ENCODE peak calls at places on chromosomes 6 and 20, in six cellular contexts. T is lower lobe of right lung, S is fibroblast of the aortic adventitia, K is left ventricle myocardium inferior, W is fibroblast of mammary gland, Z is mucosa of descending colon. V is an unnamed sample.

GRCh38 chr6:170464524-170464979 is 88.6 kb downstream of the PSMB1 start:
- DNase-seq in S (no peak), W (no peak), T (no peak), K (no peak), Z (no peak), V (no peak)

GRCh38 chr20:57323034-57323433 is 6.6 kb upstream of the SPO11 start:
- DNase-seq in S (peak), W (peak), T (no peak), K (no peak), Z (peak), V (no peak)

GRCh38 chr6:110618591-110619267 is 142.3 kb upstream of the SLC22A16 start:
- DNase-seq in K (no peak), W (peak), S (peak), T (no peak), Z (no peak), V (no peak)

GRCh38 chr6:13303668-13304017 is 24.7 kb downstream of the TBC1D7 start:
- DNase-seq in W (peak), S (peak), K (peak), Z (peak), T (peak), V (no peak)

GRCh38 chr6:32622545-32623401 is 14.4 kb upstream of the HLA-DQA1 start:
- DNase-seq in W (peak), S (peak), T (peak), K (no peak), Z (no peak), V (no peak)

GRCh38 chr20:17502105-17502504 is 29.1 kb downstream of the BFSP1 start:
- DNase-seq in K (no peak), S (no peak), Z (no peak), W (no peak), T (no peak), V (no peak)

GRCh38 chr6:45495404-45496084 is 117.8 kb upstream of the SUPT3H start:
- DNase-seq in W (no peak), Z (no peak), T (no peak), S (no peak), K (no peak), V (no peak)

GRCh38 chr20:32535953-32536823 is 48.9 kb downstream of the NOL4L start:
- DNase-seq in K (peak), T (peak), Z (peak), W (no peak), S (no peak), V (no peak)

GRCh38 chr20:55540486-55540885 is 464.8 kb downstream of the CBLN4 start:
- DNase-seq in S (no peak), W (no peak), Z (no peak), T (no peak), K (no peak), V (no peak)

GRCh38 chr6:162538643-162539064 is 188.9 kb downstream of the PRKN start:
- DNase-seq in Z (no peak), S (no peak), T (no peak), K (peak), W (no peak), V (no peak)

GRCh38 chr6:141258516-141258915 is 874.2 kb upstream of the GJE1 start:
- DNase-seq in T (no peak), S (no peak), W (no peak), Z (no peak), K (no peak), V (no peak)

GRCh38 chr6:63787021-63787420 is 151.4 kb downstream of the PHF3 start:
- DNase-seq in W (peak), K (no peak), T (no peak), S (no peak), Z (no peak), V (no peak)

GRCh38 chr20:20199338-20200160 is 147.2 kb downstream of the CFAP61 start:
- DNase-seq in S (no peak), T (no peak), Z (no peak), K (no peak), W (no peak), V (no peak)

GRCh38 chr20:420721-421574 is 12.8 kb downstream of the RBCK1 start:
- DNase-seq in Z (peak), S (no peak), T (no peak), K (no peak), W (no peak), V (no peak)

GRCh38 chr6:163404825-163405265 is 9.7 kb upstream of the QKI start:
- DNase-seq in W (peak), S (no peak), K (no peak), Z (no peak), T (peak), V (no peak)

GRCh38 chr6:14867807-14868206 is 378.1 kb upstream of the JARID2 start:
- DNase-seq in Z (no peak), K (no peak), W (no peak), S (peak), T (no peak), V (no peak)

GRCh38 chr20:20003088-20003954 is 13.8 kb upstream of the NAA20 start:
- DNase-seq in S (peak), T (no peak), Z (no peak), K (no peak), W (peak), V (no peak)

GRCh38 chr6:131124341-131125071 is 10.8 kb upstream of the AKAP7 start:
- DNase-seq in K (no peak), Z (no peak), T (no peak), S (no peak), W (no peak), V (no peak)

GRCh38 chr20:63775096-63775978 is 35.8 kb downstream of the SLC2A4RG start:
- DNase-seq in K (no peak), Z (peak), W (peak), S (peak), T (no peak), V (no peak)

GRCh38 chr20:8132015-8132631 is at the start of gene PLCB1:
- DNase-seq in Z (peak), T (peak), S (peak), K (peak), W (peak), V (peak)

GRCh38 chr20:4813839-4814695 is 92.4 kb downstream of the PRND start:
- DNase-seq in Z (peak), W (no peak), S (no peak), T (no peak), K (no peak), V (peak)

GRCh38 chr20:17505664-17506517 is 25.3 kb downstream of the BFSP1 start:
- DNase-seq in T (peak), K (no peak), W (peak), Z (peak), S (peak), V (no peak)

GRCh38 chr6:97059473-97059872 is 134.9 kb downstream of the KLHL32 start:
- DNase-seq in S (peak), T (no peak), K (no peak), W (peak), Z (no peak), V (no peak)

GRCh38 chr6:157682856-157683481 is 140.1 kb upstream of the SNX9 start:
- DNase-seq in K (no peak), T (no peak), S (peak), W (peak), Z (no peak), V (no peak)

GRCh38 chr20:22801528-22801927 is 217.2 kb upstream of the FOXA2 start:
- DNase-seq in T (no peak), K (no peak), W (peak), S (peak), Z (no peak), V (no peak)

GRCh38 chr20:62352402-62353288 is 14.5 kb downstream of the LAMA5 start:
- DNase-seq in W (peak), K (peak), Z (no peak), T (no peak), S (no peak), V (no peak)

GRCh38 chr20:60057866-60058807 is 99.9 kb downstream of the CDH26 start:
- DNase-seq in Z (no peak), K (peak), S (no peak), W (peak), T (peak), V (no peak)

GRCh38 chr6:125153541-125154183 is at the start of gene TPD52L1:
- DNase-seq in T (peak), K (peak), Z (peak), S (peak), W (peak), V (peak)

GRCh38 chr6:85864453-85865401 is 222.0 kb upstream of the SYNCRIP start:
- DNase-seq in W (peak), K (no peak), S (peak), Z (no peak), T (no peak), V (no peak)

DNA sequence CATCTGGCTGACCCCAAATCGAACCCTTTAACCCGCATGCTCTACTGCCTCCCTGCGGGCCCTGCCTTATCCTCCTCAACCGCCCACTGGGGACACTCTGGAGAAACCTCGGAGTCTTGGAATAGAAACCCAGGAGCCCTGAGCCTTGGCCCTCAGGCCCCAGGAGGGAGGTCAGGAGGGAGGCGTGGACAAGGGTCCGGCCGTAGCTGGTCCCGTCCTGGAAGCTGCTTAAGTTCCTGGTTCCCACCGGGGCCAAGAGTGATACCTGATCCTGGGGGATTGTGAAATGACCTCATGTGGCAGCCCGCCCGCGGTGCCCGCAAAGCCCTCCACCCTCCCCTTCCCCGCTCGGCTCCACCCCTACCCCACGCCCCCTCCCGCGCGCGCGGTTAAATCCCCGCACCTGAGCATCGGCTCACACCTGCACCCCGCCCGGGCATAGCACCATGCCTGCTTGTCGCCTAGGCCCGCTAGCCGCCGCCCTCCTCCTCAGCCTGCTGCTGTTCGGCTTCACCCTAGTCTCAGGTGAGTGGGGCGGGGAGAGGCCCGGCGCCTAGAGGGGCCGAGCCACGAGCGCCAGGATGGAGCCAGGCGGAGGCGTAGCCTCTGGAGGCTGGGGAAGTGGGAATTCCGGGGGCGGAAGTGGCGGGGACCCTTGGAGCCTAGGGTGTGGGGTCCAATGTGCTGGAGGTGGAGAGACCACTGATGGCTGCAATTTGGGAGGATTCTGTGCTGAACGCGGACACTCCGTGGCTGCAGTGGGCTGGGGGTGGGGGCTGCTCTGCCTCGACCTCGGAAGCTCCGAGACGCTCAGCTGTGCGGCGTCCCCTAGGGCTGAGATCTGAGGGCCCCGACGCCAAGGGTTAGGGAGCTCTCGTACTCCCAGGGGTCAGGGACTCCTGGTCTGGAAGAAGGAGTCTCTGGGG is at the start of gene WFDC2:
- DNase-seq in W (no peak), S (no peak), K (no peak), Z (peak), T (peak), V (no peak)
- TF ChIP-seq CTCF in W (no peak), S (no peak), K (no peak), Z (no peak), T (no peak), V (no peak)

GRCh38 chr6:88263591-88263990 is 97.4 kb upstream of the CNR1 start:
- DNase-seq in W (peak), Z (no peak), T (no peak), S (no peak), K (no peak), V (no peak)
- TF ChIP-seq CTCF in W (no peak), Z (no peak), T (no peak), S (no peak), K (no peak), V (no peak)

DNA sequence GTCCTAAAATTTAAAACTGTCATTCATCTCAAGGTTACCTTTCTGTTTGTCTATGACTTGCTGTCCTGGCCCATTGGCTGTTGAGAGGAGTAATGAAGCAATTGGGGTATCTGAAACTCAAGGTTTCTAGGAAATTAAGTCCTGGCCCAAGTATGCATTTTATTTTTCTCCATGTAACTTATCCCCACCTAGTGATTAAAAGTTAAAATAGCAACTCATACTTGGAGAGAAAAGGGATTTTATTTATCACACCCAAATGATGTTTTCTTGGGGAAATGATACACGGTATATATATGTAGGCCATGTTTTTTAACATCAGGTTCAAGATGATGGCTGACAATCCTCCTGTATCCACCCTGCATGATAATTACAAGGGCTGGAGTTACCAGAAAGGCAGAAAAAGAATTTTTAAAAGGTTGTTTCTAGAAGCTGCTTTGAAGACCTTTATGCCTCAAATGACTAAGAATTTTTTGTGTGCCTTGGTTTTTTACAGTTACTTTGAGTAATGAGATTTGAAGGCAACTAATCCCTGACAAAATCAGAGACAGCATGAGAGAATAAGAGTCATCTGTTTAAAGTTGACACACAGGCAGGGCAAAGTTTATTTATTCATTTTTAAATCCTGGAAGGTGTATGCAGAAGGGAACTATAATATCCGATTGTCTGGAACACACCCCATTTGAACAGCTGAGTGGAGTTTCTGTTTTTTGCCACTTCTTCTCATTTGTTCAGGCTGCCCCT is 28.9 kb upstream of the C6orf58 start:
- DNase-seq in T (no peak), W (peak), Z (no peak), S (peak), K (no peak), V (no peak)
- TF ChIP-seq CTCF in T (no peak), W (peak), Z (no peak), S (peak), K (no peak), V (peak)

GRCh38 chr6:3068329-3069223 is at the start of gene RIPK1:
- DNase-seq in T (peak), K (peak), W (peak), Z (peak), S (peak), V (peak)
- TF ChIP-seq CTCF in T (peak), K (peak), W (peak), Z (peak), S (peak), V (peak)

GRCh38 chr6:35698858-35699257 is 10.1 kb upstream of the FKBP5 start:
- DNase-seq in S (no peak), W (no peak), Z (no peak), K (no peak), T (no peak), V (no peak)
- TF ChIP-seq CTCF in S (no peak), W (no peak), Z (no peak), K (no peak), T (no peak), V (no peak)

DNA sequence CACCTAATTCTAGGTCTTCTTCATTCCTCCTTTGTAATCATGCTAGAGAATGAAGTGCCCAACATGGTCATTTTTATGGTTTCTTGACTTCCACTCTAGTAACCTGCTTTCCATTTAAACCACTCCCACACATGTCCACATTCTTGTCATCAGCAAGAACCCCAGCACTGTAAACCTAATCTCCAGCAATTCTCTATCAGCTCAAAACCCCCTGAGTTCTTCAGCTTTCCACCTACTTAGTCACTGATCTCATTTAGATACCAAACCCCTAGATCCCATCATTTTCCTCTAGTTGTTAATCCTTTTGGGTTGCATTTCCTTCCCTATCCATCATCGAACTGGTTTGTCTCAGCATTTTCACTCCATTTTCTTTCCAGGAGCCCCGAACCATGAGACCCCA is 49.7 kb downstream of the GOPC start:
- DNase-seq in K (no peak), S (peak), W (no peak), T (no peak), Z (no peak), V (no peak)
- TF ChIP-seq CTCF in K (no peak), S (no peak), W (no peak), T (no peak), Z (no peak), V (no peak)

V was measured in chondrocyte.